ENCODE peak calls at places on chromosomes 4 and X, in four cellular contexts. O is DND-41, C is testis, R is adipocyte. D is an unnamed sample. For H3K36me3, the result is how much of the 10 kb centered on the place peaks cover.

GRCh38 chrX:119273807-119274192 is 37.7 kb downstream of the PGRMC1 start:
- DNase-seq in O (no peak), C (peak), R (no peak), D (no peak)

GRCh38 chr4:168480991-168481588 is 798 bp upstream of the DDX60L start:
- DNase-seq in O (peak), C (peak), R (peak), D (peak)

GRCh38 chr4:3374667-3375066 is 67.1 kb upstream of the HGFAC start:
- DNase-seq in O (no peak), C (no peak), R (no peak), D (no peak)

GRCh38 chr4:7861440-7861881 is 78.2 kb downstream of the AFAP1 start:
- DNase-seq in O (no peak), C (no peak), R (peak), D (no peak)

GRCh38 chr4:119082661-119083060 is 53.0 kb upstream of the MYOZ2 start:
- DNase-seq in O (no peak), C (no peak), R (no peak), D (no peak)

GRCh38 chr4:10347281-10347795 is 109.9 kb downstream of the ZNF518B start:
- DNase-seq in O (no peak), C (no peak), R (no peak), D (no peak)

GRCh38 chrX:119617511-119618164 is 11.4 kb upstream of the NKRF start:
- DNase-seq in O (no peak), C (no peak), R (no peak), D (no peak)

GRCh38 chr4:2843909-2844584 is 403 bp downstream of the ADD1 start:
- DNase-seq in O (no peak), C (peak), R (peak), D (peak)

GRCh38 chrX:136115124-136115908 is 32.0 kb upstream of the FHL1 start:
- DNase-seq in O (no peak), C (no peak), R (peak), D (no peak)

GRCh38 chrX:16931371-16931770 is 15.1 kb upstream of the REPS2 start:
- DNase-seq in O (no peak), C (no peak), R (no peak), D (peak)

GRCh38 chr4:41294445-41295062 is 37.8 kb downstream of the UCHL1 start:
- DNase-seq in O (peak), C (no peak), R (no peak), D (no peak)

GRCh38 chr4:95155759-95156451 is 392.9 kb downstream of the UNC5C start:
- DNase-seq in O (peak), C (no peak), R (peak), D (peak)

GRCh38 chrX:137855490-137855889 is 289.6 kb downstream of the ZIC3 start:
- DNase-seq in O (no peak), C (no peak), R (no peak), D (no peak)

GRCh38 chr4:169070895-169071218 is 60.8 kb upstream of the CBR4 start:
- DNase-seq in O (no peak), C (no peak), R (peak), D (no peak)

GRCh38 chr4:38128478-38129451 is 168.6 kb downstream of the PTTG2 start:
- DNase-seq in O (no peak), C (no peak), R (no peak), D (no peak)

GRCh38 chrX:83469551-83469950 is 38.5 kb upstream of the POU3F4 start:
- DNase-seq in O (peak), C (peak), R (peak), D (peak)

GRCh38 chr4:138555584-138555983 is 313.4 kb upstream of the SLC7A11 start:
- DNase-seq in O (no peak), C (no peak), R (no peak), D (peak)

GRCh38 chr4:15936495-15936894 is 2.0 kb downstream of the FGFBP1 start:
- DNase-seq in O (no peak), C (no peak), R (no peak), D (no peak)

GRCh38 chr4:138055890-138056289 is 186.3 kb downstream of the SLC7A11 start:
- DNase-seq in O (no peak), C (no peak), R (peak), D (no peak)

GRCh38 chr4:128338634-128339355 is 51.2 kb upstream of the PGRMC2 start:
- DNase-seq in O (no peak), C (no peak), R (peak), D (no peak)

GRCh38 chr4:185708348-185708747 is 103.6 kb downstream of the SORBS2 start:
- DNase-seq in O (no peak), C (no peak), R (peak), D (peak)

GRCh38 chr4:159103406-159104131 is 690 bp downstream of the RAPGEF2 start:
- DNase-seq in O (peak), C (peak), R (peak), D (peak)

GRCh38 chr4:96097040-96097607 is 257.2 kb downstream of the PDHA2 start:
- DNase-seq in O (peak), C (no peak), R (no peak), D (peak)

GRCh38 chr4:40395908-40396806 is 61.0 kb downstream of the CHRNA9 start:
- DNase-seq in O (no peak), C (peak), R (peak), D (peak)

GRCh38 chr4:174934360-174934759 is 16.2 kb downstream of the ADAM29 start:
- DNase-seq in O (no peak), C (no peak), R (no peak), D (no peak)

GRCh38 chr4:84782517-84782916 is 184.0 kb downstream of the WDFY3 start:
- DNase-seq in O (no peak), C (no peak), R (no peak), D (no peak)
- H3K36me3 ChIP-seq in O (under half), C (under half), R (half or more), D (half or more)

GRCh38 chrX:150236304-150236703 is 126.8 kb upstream of the MAMLD1 start:
- DNase-seq in O (no peak), C (no peak), R (peak), D (no peak)
- H3K36me3 ChIP-seq in O (under half), C (under half), R (under half), D (under half)

GRCh38 chr4:6609415-6610079 is 30.9 kb upstream of the MRFAP1 start:
- DNase-seq in O (no peak), C (no peak), R (no peak), D (no peak)

GRCh38 chr4:6610856-6611430 is 29.5 kb upstream of the MRFAP1 start:
- DNase-seq in O (no peak), C (no peak), R (no peak), D (no peak)

GRCh38 chr4:6606465-6607235 is 31.7 kb downstream of the MAN2B2 start:
- DNase-seq in O (no peak), C (no peak), R (no peak), D (no peak)

GRCh38 chr4:6607368-6608050 is 32.5 kb downstream of the MAN2B2 start:
- DNase-seq in O (no peak), C (no peak), R (no peak), D (no peak)

GRCh38 chr4:6608758-6609414 is 31.6 kb upstream of the MRFAP1 start:
- DNase-seq in O (peak), C (no peak), R (no peak), D (peak)
- H3K36me3 ChIP-seq in O (half or more), C (under half), R (under half), D (under half)

GRCh38 chr4:106624674-106625073 is 256.1 kb upstream of the GIMD1 start:
- DNase-seq in O (no peak), C (no peak), R (peak), D (no peak)
- H3K36me3 ChIP-seq in O (under half), C (under half), R (under half), D (under half)

GRCh38 chr4:1821679-1822567 is 28.8 kb downstream of the FGFR3 start:
- DNase-seq in O (no peak), C (no peak), R (no peak), D (no peak)

GRCh38 chr4:1825326-1825725 is 30.6 kb downstream of the LETM1 start:
- DNase-seq in O (no peak), C (no peak), R (no peak), D (no peak)

GRCh38 chr4:1823545-1823932 is 30.4 kb downstream of the FGFR3 start:
- DNase-seq in O (no peak), C (no peak), R (no peak), D (no peak)

GRCh38 chr4:1824746-1825145 is 31.2 kb downstream of the LETM1 start:
- DNase-seq in O (no peak), C (no peak), R (no peak), D (no peak)

DNA sequence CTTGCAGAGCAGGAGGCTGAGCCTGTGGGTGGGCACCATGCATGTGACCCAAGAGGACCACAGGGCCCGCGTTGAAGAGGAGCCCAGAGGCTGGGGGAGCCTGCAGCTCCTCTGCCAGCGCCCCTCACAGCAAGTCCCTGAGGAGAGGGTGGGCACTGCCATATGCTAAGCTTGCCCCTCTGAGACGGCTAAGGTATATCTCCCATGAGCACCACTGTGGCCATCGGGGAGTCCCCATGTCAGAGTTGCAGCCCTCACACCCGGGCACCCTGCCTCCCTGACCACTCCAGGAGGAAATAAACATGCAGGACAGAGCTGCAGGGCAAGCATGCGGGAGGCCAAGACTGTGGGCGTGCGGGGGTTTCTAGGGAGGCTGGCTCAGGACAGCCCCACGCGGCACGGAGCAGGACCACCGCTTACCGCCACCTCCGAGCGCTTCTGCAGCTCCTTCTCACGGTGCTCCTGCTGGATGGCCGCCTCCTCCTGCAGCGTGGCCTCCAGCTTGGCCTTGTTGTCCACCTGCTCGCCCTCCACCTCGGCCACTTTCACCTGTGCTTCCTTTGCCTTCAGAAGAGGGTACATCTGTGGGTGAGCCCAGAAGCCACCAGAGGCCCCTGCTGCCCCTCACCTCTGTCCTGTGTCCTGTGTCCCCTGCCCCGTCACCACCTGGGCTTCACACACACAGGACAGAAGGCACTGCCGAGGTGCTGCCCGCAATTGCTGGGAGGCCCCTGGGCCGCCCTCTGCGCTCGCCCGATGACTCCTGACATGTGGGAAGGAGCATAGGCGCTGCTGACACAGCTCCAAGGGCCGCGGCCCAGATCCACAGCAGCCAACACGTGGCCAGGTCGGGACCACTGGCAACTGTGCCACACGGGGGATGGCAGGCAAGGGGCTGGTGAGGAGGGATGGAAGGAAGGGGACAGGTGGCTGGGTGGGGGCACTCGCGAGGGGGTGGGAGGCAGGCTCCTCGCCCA is 29.8 kb downstream of the FGFR3 start:
- DNase-seq in O (no peak), C (no peak), R (no peak), D (no peak)
- H3K36me3 ChIP-seq in O (half or more), C (under half), R (half or more), D (under half)

GRCh38 chrX:153703036-153703370 is 15.3 kb downstream of the SLC6A8 start:
- DNase-seq in O (no peak), C (no peak), R (no peak), D (peak)

GRCh38 chrX:153700967-153701366 is 13.2 kb downstream of the SLC6A8 start:
- DNase-seq in O (no peak), C (no peak), R (no peak), D (no peak)

GRCh38 chrX:153702350-153703035 is 14.8 kb downstream of the SLC6A8 start:
- DNase-seq in O (no peak), C (no peak), R (no peak), D (no peak)

GRCh38 chrX:153700376-153700945 is 12.7 kb downstream of the SLC6A8 start:
- DNase-seq in O (no peak), C (no peak), R (no peak), D (no peak)

GRCh38 chrX:153701706-153702105 is 14.0 kb downstream of the SLC6A8 start:
- DNase-seq in O (no peak), C (no peak), R (no peak), D (no peak)
- H3K36me3 ChIP-seq in O (under half), C (under half), R (under half), D (under half)

DNA sequence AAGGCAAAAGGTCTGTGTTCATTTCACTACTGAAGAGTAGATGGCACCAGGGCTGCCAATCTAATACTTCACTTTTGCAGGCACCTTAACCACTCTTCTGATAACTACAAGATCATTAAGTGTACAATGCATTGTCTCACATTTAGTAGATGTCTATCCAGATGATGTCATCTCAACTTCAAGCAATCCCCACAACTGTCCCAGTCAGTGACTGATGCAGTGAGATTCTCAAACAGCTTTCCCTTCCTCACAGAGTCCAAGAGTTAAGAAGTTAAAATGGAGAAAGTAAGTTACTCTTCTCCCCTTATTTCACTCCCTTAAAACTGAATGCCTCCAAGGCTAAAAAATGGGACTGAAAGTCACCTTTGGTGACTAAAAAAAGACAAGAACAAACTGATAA is 10.7 kb downstream of the AP1S2 start:
- DNase-seq in O (no peak), C (no peak), R (no peak), D (no peak)
- H3K36me3 ChIP-seq in O (under half), C (under half), R (under half), D (under half)

DNA sequence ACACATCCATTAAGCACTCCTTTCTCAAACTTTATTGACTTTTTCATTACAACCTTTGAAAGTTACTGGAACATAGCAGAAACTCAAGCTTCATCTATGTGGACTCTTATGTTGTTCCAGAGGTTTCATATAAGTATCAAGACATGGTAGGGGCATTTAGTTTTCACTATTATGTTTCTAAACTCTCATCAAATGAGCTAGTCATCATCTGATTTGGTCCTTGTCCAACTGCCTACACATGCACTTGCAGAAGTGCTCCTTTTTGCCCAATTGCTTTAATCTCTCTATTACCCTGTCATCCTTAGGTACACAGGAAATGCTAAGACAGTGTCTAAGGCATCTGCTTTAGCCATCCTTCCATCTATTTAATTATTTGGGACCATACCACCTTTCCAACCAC is 42.2 kb upstream of the EPGN start:
- DNase-seq in O (no peak), C (no peak), R (no peak), D (no peak)
- H3K36me3 ChIP-seq in O (under half), C (under half), R (under half), D (under half)

GRCh38 chr4:78784255-78784654 is 8.1 kb downstream of the BMP2K start:
- DNase-seq in O (no peak), C (no peak), R (peak), D (peak)
- H3K36me3 ChIP-seq in O (under half), C (under half), R (under half), D (under half)